ENCODE peak calls at places on chromosomes 2 and 18, in eight cellular contexts. V is cardiac muscle cell; X is CD4-positive, alpha-beta memory T cell; S is endothelial cell of umbilical vein; R is OCI-LY7; L is PC-3; C is IMR-90; T is kidney. W is an unnamed sample. For H3K4me1, the result is how much of the 10 kb centered on the place peaks cover.

GRCh38 chr2:2704380-2705093 is 373.5 kb upstream of the MYT1L start:
- DNase-seq in V (no peak), X (no peak), S (no peak), R (no peak), L (no peak), C (no peak), T (no peak), W (no peak)

GRCh38 chr2:71784734-71785549 is 331.6 kb downstream of the DYSF start:
- DNase-seq in V (no peak), X (no peak), S (no peak), R (no peak), L (peak), C (peak), T (no peak), W (no peak)

GRCh38 chr18:75204262-75204977 is 4.5 kb downstream of the PTGR3 start:
- DNase-seq in V (peak), X (no peak), S (no peak), R (no peak), L (no peak), C (peak), T (peak), W (no peak)

GRCh38 chr2:209499071-209499470 is 75.2 kb downstream of the MAP2 start:
- DNase-seq in V (peak), X (no peak), S (no peak), R (no peak), L (peak), C (peak), T (no peak), W (no peak)

GRCh38 chr2:100988630-100989417 is 13.3 kb upstream of the RPL31 start:
- DNase-seq in V (no peak), X (no peak), S (no peak), R (no peak), L (no peak), C (peak), T (no peak), W (no peak)

GRCh38 chr2:16665746-16666452 is at the start of gene CYRIA:
- DNase-seq in V (peak), X (peak), S (no peak), R (peak), L (no peak), C (no peak), T (peak), W (peak)

GRCh38 chr18:7749001-7749391 is 181.9 kb downstream of the PTPRM start:
- DNase-seq in V (no peak), X (no peak), S (no peak), R (no peak), L (no peak), C (no peak), T (no peak), W (no peak)

GRCh38 chr18:55343396-55344073 is 244.5 kb downstream of the TCF4 start:
- DNase-seq in V (peak), X (no peak), S (peak), R (peak), L (peak), C (peak), T (no peak), W (no peak)

GRCh38 chr2:34567128-34567527 is 968.0 kb upstream of the FAM98A start:
- DNase-seq in V (no peak), X (no peak), S (no peak), R (no peak), L (no peak), C (no peak), T (no peak), W (no peak)

GRCh38 chr2:240717681-240718581 is 26.3 kb downstream of the AQP12A start:
- DNase-seq in V (no peak), X (no peak), S (no peak), R (no peak), L (no peak), C (no peak), T (peak), W (no peak)

GRCh38 chr2:53181759-53182158 is 585.8 kb upstream of the CHAC2 start:
- DNase-seq in V (no peak), X (peak), S (no peak), R (no peak), L (no peak), C (no peak), T (no peak), W (no peak)

GRCh38 chr2:81984969-81985637 is 1680.6 kb upstream of the LRRTM1 start:
- DNase-seq in V (no peak), X (no peak), S (no peak), R (no peak), L (no peak), C (no peak), T (peak), W (no peak)

GRCh38 chr2:46828491-46829239 is 86.9 kb downstream of the MCFD2 start:
- DNase-seq in V (no peak), X (no peak), S (no peak), R (no peak), L (no peak), C (no peak), T (no peak), W (no peak)

GRCh38 chr2:65015731-65016130 is 26.5 kb downstream of the SLC1A4 start:
- DNase-seq in V (no peak), X (no peak), S (no peak), R (no peak), L (no peak), C (no peak), T (no peak), W (no peak)

GRCh38 chr2:150911766-150912280 is 349.8 kb downstream of the RBM43 start:
- DNase-seq in V (peak), X (no peak), S (peak), R (no peak), L (peak), C (peak), T (peak), W (no peak)

GRCh38 chr2:165902929-165903328 is 50.6 kb downstream of the TTC21B start:
- DNase-seq in V (peak), X (peak), S (peak), R (no peak), L (no peak), C (peak), T (no peak), W (no peak)

GRCh38 chr18:60624207-60624606 is 251.6 kb upstream of the MC4R start:
- DNase-seq in V (no peak), X (no peak), S (no peak), R (no peak), L (no peak), C (no peak), T (no peak), W (no peak)

GRCh38 chr2:64404002-64404731 is 49.8 kb upstream of the LGALSL start:
- DNase-seq in V (peak), X (no peak), S (peak), R (no peak), L (peak), C (peak), T (peak), W (no peak)

GRCh38 chr2:119760237-119760807 is 600 bp downstream of the PTPN4 start:
- DNase-seq in V (no peak), X (no peak), S (no peak), R (peak), L (peak), C (no peak), T (no peak), W (no peak)

GRCh38 chr2:119759451-119760236 is at the start of gene PTPN4:
- DNase-seq in V (peak), X (peak), S (peak), R (peak), L (peak), C (peak), T (peak), W (peak)

GRCh38 chr2:119764832-119765231 is 5.1 kb downstream of the PTPN4 start:
- DNase-seq in V (no peak), X (no peak), S (no peak), R (no peak), L (peak), C (no peak), T (no peak), W (no peak)

GRCh38 chr2:119758881-119759450 is 756 bp upstream of the PTPN4 start:
- DNase-seq in V (no peak), X (no peak), S (no peak), R (no peak), L (no peak), C (no peak), T (no peak), W (no peak)

GRCh38 chr2:119760876-119761275 is 1.2 kb downstream of the PTPN4 start:
- DNase-seq in V (peak), X (no peak), S (peak), R (peak), L (peak), C (peak), T (no peak), W (no peak)
- H3K4me3 ChIP-seq in V (peak), X (peak), S (peak), R (peak), L (peak), C (peak), T (peak), W (peak)

DNA sequence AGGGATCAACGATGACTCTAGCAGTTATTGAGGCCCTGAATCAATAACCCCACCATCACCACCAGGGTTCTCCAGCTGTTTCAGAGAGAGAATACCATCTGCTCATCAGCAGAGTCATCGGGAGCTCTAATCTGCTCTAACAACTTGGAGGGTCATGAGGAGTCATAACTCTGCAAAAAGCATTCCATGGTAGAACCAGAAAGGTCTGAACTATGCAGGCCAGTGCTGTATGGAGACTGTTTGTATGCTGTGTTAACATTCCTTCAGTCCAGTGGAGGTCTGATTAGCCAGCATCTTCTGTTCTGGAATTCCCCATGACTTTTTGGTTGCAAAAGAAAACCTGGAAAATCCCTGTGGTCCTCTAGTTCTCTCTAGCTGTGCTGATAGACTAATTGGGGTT is 9.4 kb upstream of the ITGB6 start:
- DNase-seq in V (peak), X (no peak), S (peak), R (no peak), L (peak), C (peak), T (no peak), W (no peak)
- H3K4me1 ChIP-seq in V (under half), X (under half), S (half or more), R (under half), L (half or more), C (under half), T (under half), W (under half)

GRCh38 chr2:72917875-72918660 is 749 bp downstream of the EMX1 start:
- DNase-seq in V (no peak), X (no peak), S (no peak), R (no peak), L (no peak), C (no peak), T (no peak), W (no peak)
- H3K4me3 ChIP-seq in V (peak), X (no peak), S (no peak), R (no peak), L (peak), C (no peak), T (peak), W (no peak)

GRCh38 chr18:48751727-48752468 is 198.9 kb downstream of the SMAD7 start:
- DNase-seq in V (peak), X (no peak), S (no peak), R (no peak), L (no peak), C (no peak), T (peak), W (no peak)
- H3K4me1 ChIP-seq in V (under half), X (under half), S (under half), R (under half), L (under half), C (under half), T (under half), W (under half)

GRCh38 chr2:7845332-7845731 is 836.5 kb upstream of the ID2 start:
- DNase-seq in V (peak), X (no peak), S (no peak), R (no peak), L (peak), C (peak), T (no peak), W (no peak)
- H3K4me3 ChIP-seq in V (no peak), X (no peak), S (no peak), R (no peak), L (no peak), C (no peak), T (no peak), W (no peak)

GRCh38 chr18:73245345-73245744 is 377.6 kb upstream of the NETO1 start:
- DNase-seq in V (no peak), X (no peak), S (no peak), R (no peak), L (no peak), C (no peak), T (no peak), W (no peak)
- H3K4me1 ChIP-seq in V (under half), X (under half), S (under half), R (under half), L (under half), C (under half), T (under half), W (under half)

GRCh38 chr2:104850322-104851184 is 3.4 kb upstream of the POU3F3 start:
- DNase-seq in V (no peak), X (no peak), S (no peak), R (no peak), L (no peak), C (no peak), T (peak), W (no peak)

GRCh38 chr2:104852161-104852689 is 1.7 kb upstream of the POU3F3 start:
- DNase-seq in V (no peak), X (no peak), S (no peak), R (no peak), L (no peak), C (no peak), T (peak), W (no peak)

GRCh38 chr2:104849618-104850097 is 4.3 kb upstream of the POU3F3 start:
- DNase-seq in V (peak), X (no peak), S (peak), R (peak), L (peak), C (peak), T (peak), W (no peak)

GRCh38 chr2:104853401-104853925 is 452 bp upstream of the POU3F3 start:
- DNase-seq in V (no peak), X (no peak), S (no peak), R (peak), L (no peak), C (no peak), T (no peak), W (no peak)

GRCh38 chr2:104851236-104852160 is 2.4 kb upstream of the POU3F3 start:
- DNase-seq in V (no peak), X (no peak), S (no peak), R (no peak), L (no peak), C (no peak), T (no peak), W (no peak)
- H3K4me3 ChIP-seq in V (no peak), X (no peak), S (no peak), R (peak), L (peak), C (no peak), T (peak), W (no peak)

GRCh38 chr2:23561088-23561487 is 176.1 kb downstream of the KLHL29 start:
- DNase-seq in V (no peak), X (no peak), S (no peak), R (no peak), L (no peak), C (peak), T (no peak), W (no peak)
- H3K4me1 ChIP-seq in V (under half), X (under half), S (under half), R (under half), L (under half), C (under half), T (under half), W (under half)

DNA sequence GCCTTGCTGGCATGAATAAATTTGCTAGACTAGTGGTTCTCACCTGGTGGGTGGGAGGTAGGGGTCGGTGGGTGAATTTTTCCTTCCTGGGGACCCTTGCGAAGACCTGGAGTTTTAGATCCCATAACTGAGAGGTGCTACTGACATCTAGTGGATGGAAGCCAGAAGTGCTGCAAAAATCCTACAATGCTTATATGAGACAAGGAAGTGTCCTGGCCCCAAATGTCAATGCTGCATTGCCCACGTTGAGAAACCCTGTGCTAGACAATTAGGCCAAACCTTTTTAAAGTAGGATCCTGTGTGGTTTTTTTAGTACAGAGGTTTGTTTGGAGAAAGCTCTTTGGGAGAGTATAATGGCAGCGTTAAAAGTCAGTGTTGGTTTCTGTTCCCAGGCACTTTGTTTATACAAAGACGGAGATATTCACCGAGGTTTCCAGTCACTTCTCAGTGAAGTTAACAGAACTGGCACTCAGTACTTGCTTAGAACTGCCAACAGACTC is 9.6 kb downstream of the SERPINB8 start:
- DNase-seq in V (peak), X (peak), S (peak), R (peak), L (peak), C (peak), T (no peak), W (no peak)
- H3K4me3 ChIP-seq in V (no peak), X (no peak), S (no peak), R (no peak), L (no peak), C (peak), T (peak), W (no peak)

GRCh38 chr2:23286765-23287155 is 98.2 kb upstream of the KLHL29 start:
- DNase-seq in V (peak), X (no peak), S (no peak), R (no peak), L (peak), C (peak), T (peak), W (no peak)
- H3K4me1 ChIP-seq in V (under half), X (under half), S (under half), R (under half), L (under half), C (under half), T (under half), W (under half)

W was measured in effector memory CD4-positive, alpha-beta T cell.